ENCODE peak calls at places on chromosome 14, in four cellular contexts. Z is nucleus accumbens; U is effector memory CD8-positive, alpha-beta T cell; T is AG08395. K is an unnamed sample.

GRCh38 chr14:101077511-101078074 is 174.1 kb upstream of the RTL1 start:
- DNase-seq in U (no peak), Z (peak; percentile 16), T (no peak), K (peak; percentile 38)

GRCh38 chr14:65422093-65422834 is 9.7 kb downstream of the FUT8 start:
- DNase-seq in Z (no peak), T (no peak), U (no peak), K (no peak)

GRCh38 chr14:100965296-100965695 is 61.8 kb upstream of the RTL1 start:
- DNase-seq in U (no peak), Z (no peak), T (no peak), K (no peak)

GRCh38 chr14:31263485-31264133 is 56.0 kb upstream of the HECTD1 start:
- DNase-seq in Z (no peak), U (no peak), T (peak; percentile 95), K (no peak)

GRCh38 chr14:69819607-69820006 is 22.6 kb upstream of the SLC10A1 start:
- DNase-seq in Z (no peak), U (no peak), T (no peak), K (no peak)

GRCh38 chr14:65933400-65934068 is 521.0 kb downstream of the FUT8 start:
- DNase-seq in Z (no peak), U (no peak), T (no peak), K (no peak)

GRCh38 chr14:79587194-79587593 is 624.1 kb downstream of the DIO2 start:
- DNase-seq in T (no peak), Z (no peak), U (no peak), K (no peak)

GRCh38 chr14:68779761-68780323 is 13.0 kb downstream of the ZFP36L1 start:
- DNase-seq in T (peak; percentile 84), U (peak; percentile 55), Z (no peak), K (no peak)

GRCh38 chr14:100538566-100539318 is 48.5 kb downstream of the BEGAIN start:
- DNase-seq in U (no peak), T (no peak), Z (no peak), K (peak; percentile 44)

GRCh38 chr14:23162005-23162404 is 21.5 kb downstream of the SLC7A8 start:
- DNase-seq in T (no peak), Z (no peak), U (no peak), K (no peak)

GRCh38 chr14:23570806-23571483 is 3.4 kb upstream of the AP1G2 start:
- DNase-seq in U (no peak), T (no peak), Z (no peak), K (no peak)

GRCh38 chr14:96117101-96117897 is 78.1 kb downstream of the C14orf132 start:
- DNase-seq in U (no peak), T (no peak), Z (no peak), K (no peak)

GRCh38 chr14:75047506-75047905 is 3.8 kb downstream of the MLH3 start:
- DNase-seq in U (no peak), T (no peak), Z (no peak), K (no peak)

GRCh38 chr14:35931346-35931745 is 105.2 kb downstream of the BRMS1L start:
- DNase-seq in Z (no peak), T (no peak), U (no peak), K (no peak)

GRCh38 chr14:89420502-89420901 is 3.5 kb upstream of the FOXN3 start:
- DNase-seq in U (no peak), T (no peak), Z (no peak), K (no peak)

GRCh38 chr14:74572829-74573360 is 39.1 kb downstream of the LTBP2 start:
- DNase-seq in U (no peak), Z (no peak), T (no peak), K (no peak)

GRCh38 chr14:59847711-59848110 is 22.9 kb downstream of the RTN1 start:
- DNase-seq in T (no peak), U (no peak), Z (no peak), K (no peak)

GRCh38 chr14:76168531-76168930 is 16.8 kb downstream of the GPATCH2L start:
- DNase-seq in Z (no peak), T (no peak), U (no peak), K (no peak)

GRCh38 chr14:29926701-29927595 is 699 bp downstream of the PRKD1 start:
- DNase-seq in U (no peak), Z (peak; percentile 62), T (peak; percentile 64), K (peak; percentile 41)

GRCh38 chr14:49139593-49139992 is 446.6 kb downstream of the RPS29 start:
- DNase-seq in T (no peak), U (no peak), Z (no peak), K (no peak)

GRCh38 chr14:89845346-89845745 is 109.2 kb downstream of the EFCAB11 start:
- DNase-seq in T (peak; percentile 18), U (no peak), Z (no peak), K (no peak)

GRCh38 chr14:56199095-56199975 is 81.1 kb downstream of the PELI2 start:
- DNase-seq in T (peak; percentile 91), Z (no peak), U (no peak), K (no peak)

GRCh38 chr14:40213701-40214100 is 781.5 kb upstream of the FBXO33 start:
- DNase-seq in T (no peak), U (no peak), Z (no peak), K (no peak)

K was measured in dorsolateral prefrontal cortex.